ENCODE peak calls at places on chromosome X, in seven cellular contexts. R is GM23248, K is left lung, Z is GM03348, S is fibroblast of mammary gland, H is AG09319, N is NCI-H345. P is an unnamed sample.

GRCh38 chrX:134718329-134719317 is 60.4 kb upstream of the PLAC1 start:
- DNase-seq in R (peak; percentile 93), K (peak; percentile 69), Z (peak; percentile 78), S (peak; percentile 96), H (peak; percentile 80), N (no peak), P (peak; percentile 97)

GRCh38 chrX:41336447-41336846 is 2.5 kb downstream of the DDX3X start:
- DNase-seq in R (no peak), K (no peak), Z (no peak), S (no peak), H (no peak), N (no peak), P (no peak)

GRCh38 chrX:118974908-118975671 is 672 bp downstream of the LONRF3 start:
- DNase-seq in R (peak; percentile 53), K (peak; percentile 46), Z (peak; percentile 9), S (no peak), H (no peak), N (peak; percentile 36), P (no peak)

GRCh38 chrX:3585719-3586118 is 127.7 kb downstream of the PRKX start:
- DNase-seq in R (peak; percentile 17), K (no peak), Z (no peak), S (no peak), H (no peak), N (no peak), P (no peak)

GRCh38 chrX:25277574-25277973 is 261.8 kb upstream of the ARX start:
- DNase-seq in R (no peak), K (no peak), Z (no peak), S (no peak), H (no peak), N (peak; percentile 5), P (no peak)

GRCh38 chrX:17674611-17675010 is 62.7 kb upstream of the SCML1 start:
- DNase-seq in R (no peak), K (no peak), Z (no peak), S (peak; percentile 10), H (no peak), N (peak; percentile 20), P (no peak)

GRCh38 chrX:72238183-72238582 is 644 bp downstream of the ERCC6L start:
- DNase-seq in R (peak; percentile 27), K (no peak), Z (no peak), S (no peak), H (no peak), N (no peak), P (no peak)

GRCh38 chrX:40943093-40943641 is 142.1 kb upstream of the USP9X start:
- DNase-seq in R (no peak), K (no peak), Z (no peak), S (no peak), H (no peak), N (no peak), P (no peak)

GRCh38 chrX:43564953-43565352 is 91.1 kb upstream of the MAOA start:
- DNase-seq in R (no peak), K (no peak), Z (no peak), S (no peak), H (no peak), N (no peak), P (no peak)

GRCh38 chrX:138929905-138930304 is 218.4 kb upstream of the FGF13 start:
- DNase-seq in R (no peak), K (no peak), Z (no peak), S (no peak), H (no peak), N (no peak), P (no peak)

GRCh38 chrX:129980540-129981206 is 1.8 kb upstream of the BCORL1 start:
- DNase-seq in R (peak; percentile 35), K (peak; percentile 59), Z (peak; percentile 45), S (no peak), H (no peak), N (no peak), P (no peak)

GRCh38 chrX:107571296-107571998 is 56.9 kb upstream of the PRPS1 start:
- DNase-seq in R (peak; percentile 93), K (peak; percentile 34), Z (peak; percentile 80), S (peak; percentile 94), H (peak; percentile 52), N (no peak), P (peak; percentile 65)

GRCh38 chrX:7115557-7115956 is 32.0 kb upstream of the STS start:
- DNase-seq in R (no peak), K (no peak), Z (no peak), S (peak; percentile 56), H (no peak), N (no peak), P (no peak)

GRCh38 chrX:40867352-40867751 is 132.0 kb upstream of the MED14 start:
- DNase-seq in R (peak; percentile 37), K (no peak), Z (peak; percentile 31), S (peak; percentile 36), H (no peak), N (no peak), P (no peak)

GRCh38 chrX:38515291-38515690 is 46.1 kb upstream of the TSPAN7 start:
- DNase-seq in R (no peak), K (no peak), Z (no peak), S (no peak), H (no peak), N (no peak), P (no peak)

GRCh38 chrX:119495734-119496520 is 27.7 kb downstream of the SLC25A5 start:
- DNase-seq in R (no peak), K (no peak), Z (no peak), S (no peak), H (no peak), N (no peak), P (no peak)

GRCh38 chrX:129754266-129755024 is 15.7 kb downstream of the XPNPEP2 start:
- DNase-seq in R (no peak), K (no peak), Z (no peak), S (no peak), H (no peak), N (no peak), P (no peak)